ENCODE peak calls at places on chromosomes 16 and 17, in four cellular contexts. G, A, J and Z are unnamed samples.

GRCh38 chr17:58572846-58573245 is 58.4 kb upstream of the MTMR4 start:
- DNase-seq in J (no peak), G (no peak), A (no peak), Z (no peak)

GRCh38 chr17:732788-733720 is 658 bp downstream of the TLCD3A start:
- DNase-seq in J (peak; percentile 35), G (no peak), A (no peak), Z (no peak)

GRCh38 chr17:17757944-17758343 is 76.7 kb downstream of the RAI1 start:
- DNase-seq in A (no peak), J (no peak), G (no peak), Z (no peak)

GRCh38 chr16:58584831-58585505 is 44.7 kb downstream of the CNOT1 start:
- DNase-seq in G (no peak), J (no peak), A (no peak), Z (no peak)

GRCh38 chr17:7307686-7308624 is 527 bp downstream of the EIF5A start:
- DNase-seq in A (no peak), J (peak; percentile 70), G (peak; percentile 78), Z (peak; percentile 60)

GRCh38 chr17:58351710-58352017 is 337 bp downstream of the SUPT4H1 start:
- DNase-seq in J (no peak), G (no peak), A (no peak), Z (no peak)

GRCh38 chr17:80637286-80637703 is 92.7 kb downstream of the RPTOR start:
- DNase-seq in G (no peak), J (no peak), A (no peak), Z (no peak)

GRCh38 chr16:68658258-68658973 is 13.3 kb downstream of the CDH3 start:
- DNase-seq in A (no peak), G (no peak), J (peak; percentile 58), Z (no peak)

GRCh38 chr16:67845291-67846062 is 1.3 kb upstream of the NUTF2 start:
- DNase-seq in A (no peak), J (peak; percentile 18), G (no peak), Z (no peak)

GRCh38 chr16:7335991-7336634 is 3.5 kb downstream of the RBFOX1 start:
- DNase-seq in J (no peak), A (no peak), G (no peak), Z (no peak)

GRCh38 chr17:550776-551175 is 163.9 kb downstream of the VPS53 start:
- DNase-seq in J (no peak), G (no peak), A (no peak), Z (no peak)

GRCh38 chr16:66898207-66898606 is 17.9 kb downstream of the PDP2 start:
- DNase-seq in A (no peak), G (peak; percentile 95), J (no peak), Z (no peak)

GRCh38 chr17:82316651-82317393 is 586 bp downstream of the CD7 start:
- DNase-seq in J (no peak), A (no peak), G (no peak), Z (no peak)

GRCh38 chr17:68601565-68602266 is 549 bp upstream of the FAM20A start:
- DNase-seq in G (no peak), A (no peak), J (peak; percentile 42), Z (no peak)

GRCh38 chr16:79758615-79759346 is 158.2 kb upstream of the MAF start:
- DNase-seq in G (no peak), A (no peak), J (peak; percentile 34), Z (no peak)

GRCh38 chr17:2025622-2026309 is 632 bp upstream of the RTN4RL1 start:
- DNase-seq in J (peak; percentile 90), G (peak; percentile 82), A (no peak), Z (no peak)

GRCh38 chr17:63395075-63395815 is 50.9 kb downstream of the CYB561 start:
- DNase-seq in J (no peak), A (no peak), G (no peak), Z (no peak)

GRCh38 chr17:30230596-30231125 is 4.8 kb downstream of the SLC6A4 start:
- DNase-seq in G (no peak), A (no peak), J (no peak), Z (no peak)

GRCh38 chr17:76826290-76827138 is 41.7 kb upstream of the MGAT5B start:
- DNase-seq in G (no peak), J (no peak), A (no peak), Z (no peak)

GRCh38 chr16:1775006-1775845 is 2.3 kb upstream of the MRPS34 start:
- DNase-seq in A (no peak), J (no peak), G (no peak), Z (no peak)

GRCh38 chr16:3364774-3365427 is 9.2 kb downstream of the OR2C1 start:
- DNase-seq in G (peak; percentile 88), J (no peak), A (peak; percentile 50), Z (peak; percentile 63)

GRCh38 chr16:2077696-2078095 is 29.9 kb downstream of the TSC2 start:
- DNase-seq in J (no peak), A (no peak), G (no peak), Z (no peak)

GRCh38 chr16:69367980-69368379 is 16.4 kb upstream of the TMED6 start:
- DNase-seq in J (no peak), A (no peak), G (no peak), Z (no peak)

GRCh38 chr17:12580640-12581039 is 85.0 kb upstream of the MYOCD start:
- DNase-seq in A (no peak), J (no peak), G (no peak), Z (no peak)

GRCh38 chr16:53713403-53714013 is 9.6 kb downstream of the FTO start:
- DNase-seq in G (no peak), J (no peak), A (no peak), Z (no peak)

GRCh38 chr17:79777844-79778503 is at the start of gene CBX2:
- DNase-seq in J (peak; percentile 88), A (no peak), G (peak; percentile 84), Z (peak; percentile 72)

GRCh38 chr16:57740423-57741071 is 5.0 kb downstream of the KATNB1 start:
- DNase-seq in G (no peak), J (no peak), A (no peak), Z (no peak)

GRCh38 chr17:17935321-17936271 is 36.6 kb downstream of the TOM1L2 start:
- DNase-seq in A (no peak), J (no peak), G (peak; percentile 71), Z (no peak)

GRCh38 chr16:57507414-57508083 is 21.3 kb upstream of the DOK4 start:
- DNase-seq in J (no peak), A (no peak), G (no peak), Z (no peak)

GRCh38 chr16:86554917-86555762 is at the start of gene MTHFSD:
- DNase-seq in G (peak; percentile 95), J (peak; percentile 94), A (peak; percentile 74), Z (peak; percentile 92)

GRCh38 chr16:52453661-52454060 is 93.3 kb downstream of the TOX3 start:
- DNase-seq in G (no peak), J (no peak), A (no peak), Z (no peak)

GRCh38 chr16:85699628-85700027 is 10.9 kb upstream of the GINS2 start:
- DNase-seq in A (no peak), G (no peak), J (no peak), Z (no peak)

DNA sequence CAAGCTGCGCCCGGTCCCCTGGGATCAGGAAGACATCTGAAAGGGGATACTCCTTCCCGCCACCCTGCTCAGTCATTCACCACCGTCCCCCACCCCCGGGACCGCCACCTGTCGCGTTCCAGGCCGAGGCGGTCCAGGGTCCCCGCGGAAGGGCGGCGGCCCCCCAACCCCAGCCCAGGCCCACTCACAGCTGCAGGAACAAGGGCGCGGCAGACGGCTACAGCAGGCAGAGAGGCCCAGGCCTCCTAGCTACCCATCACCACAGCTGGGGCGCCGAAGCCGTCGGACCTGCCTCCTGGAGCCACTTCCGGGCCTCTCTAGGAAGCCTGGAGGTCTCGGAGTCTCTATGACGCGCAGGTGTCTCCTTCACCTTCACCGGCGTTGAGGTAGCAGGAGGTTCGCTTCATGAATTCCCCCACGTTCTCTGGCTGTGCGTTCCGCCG is at the start of gene SDR42E1:
- DNase-seq in J (no peak), G (no peak), A (peak; percentile 13), Z (peak; percentile 61)
- H3K9me3 ChIP-seq in J (peaks cover 6% of the 10 kb centered on the region), G (no peaks in the 10 kb centered on the region), A (peaks cover 9% of the 10 kb centered on the region), Z (no peaks in the 10 kb centered on the region)

DNA sequence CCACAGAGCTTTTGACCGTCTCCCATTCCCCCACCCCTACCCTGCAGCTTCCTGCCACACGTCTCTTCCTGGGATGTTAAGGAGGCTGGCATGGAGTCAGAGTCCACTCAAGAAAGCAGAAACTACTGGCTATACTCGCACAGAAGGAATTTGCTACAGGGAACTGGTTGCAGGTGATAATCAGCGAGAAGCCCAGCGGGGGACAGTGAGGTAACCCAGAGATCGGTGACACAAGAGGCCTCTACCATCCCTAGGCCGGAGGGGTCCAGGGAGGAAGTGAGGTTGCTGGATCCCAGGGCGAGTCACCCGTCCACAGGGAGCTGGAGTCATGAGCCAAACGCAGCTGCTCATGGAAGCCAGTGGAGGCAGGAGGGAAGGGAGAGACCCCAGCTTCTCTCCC is 93.7 kb downstream of the SDK2 start:
- DNase-seq in G (no peak), J (no peak), A (no peak), Z (no peak)
- H3K9me3 ChIP-seq in G (no peaks in the 10 kb centered on the region), J (no peaks in the 10 kb centered on the region), A (no peaks in the 10 kb centered on the region), Z (no peaks in the 10 kb centered on the region)

GRCh38 chr17:61744804-61745203 is 118.5 kb downstream of the BRIP1 start:
- DNase-seq in A (no peak), J (no peak), G (no peak), Z (no peak)

GRCh38 chr17:61746248-61746985 is 116.9 kb downstream of the BRIP1 start:
- DNase-seq in A (no peak), G (no peak), J (no peak), Z (no peak)

GRCh38 chr17:61739002-61739401 is 124.3 kb downstream of the BRIP1 start:
- DNase-seq in G (no peak), J (no peak), A (no peak), Z (no peak)

GRCh38 chr17:61744252-61744651 is 119.1 kb downstream of the BRIP1 start:
- DNase-seq in G (no peak), A (no peak), J (no peak), Z (no peak)

DNA sequence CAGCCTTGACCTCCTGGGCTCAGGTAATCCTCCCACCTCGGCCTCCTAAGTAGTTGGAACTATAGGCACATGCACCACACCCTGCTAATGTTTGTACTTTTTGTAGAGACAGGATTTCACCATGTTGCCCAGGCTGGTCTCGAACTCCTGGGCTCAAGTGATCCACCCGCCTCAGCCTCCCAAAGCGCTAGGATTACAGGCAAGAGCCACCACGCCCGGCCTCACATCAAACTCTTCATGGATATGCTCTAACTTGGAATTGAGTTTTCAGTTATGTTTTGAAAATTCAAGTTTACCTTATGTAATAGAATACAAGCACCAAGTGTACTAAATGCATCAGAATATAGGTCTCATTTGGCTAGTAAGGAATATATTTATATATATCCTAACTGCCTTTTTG is 119.6 kb downstream of the BRIP1 start:
- DNase-seq in A (no peak), J (no peak), G (no peak), Z (no peak)
- H3K9me3 ChIP-seq in A (peaks cover 9% of the 10 kb centered on the region), J (peaks cover 2% of the 10 kb centered on the region), G (no peaks in the 10 kb centered on the region), Z (no peaks in the 10 kb centered on the region)

GRCh38 chr16:31767267-31767666 is 106.3 kb upstream of the ZNF267 start:
- DNase-seq in G (no peak), A (no peak), J (no peak), Z (no peak)
- H3K9me3 ChIP-seq in G (peaks cover 16% of the 10 kb centered on the region), A (peaks cover 4% of the 10 kb centered on the region), J (peaks cover 9% of the 10 kb centered on the region), Z (peaks cover 32% of the 10 kb centered on the region)